ENCODE peak calls at places on chromosomes 7 and 10, in nine cellular contexts. Z is Right ventricle myocardium superior; B is activated CD8-positive, alpha-beta memory T cell treated with anti-CD3 and anti-CD28 coated beads for 48 hours; I is T-helper 2 cell; A is EL; W is stimulated activated CD8-positive, alpha-beta memory T cell treated with anti-CD3 and anti-CD28 coated beads, Interleukin-2, amount 100 ng/mL, for 1 hour; S is trophoblast cell; D is NCI-H1105; V is COR-L47. Q is an unnamed sample.

GRCh38 chr7:139328375-139328774 is 12.8 kb upstream of the FMC1 start:
- DNase-seq in A (peak; percentile 81), W (no peak), B (no peak), I (no peak), D (no peak), V (no peak), S (peak; percentile 75), Z (no peak), Q (no peak)

GRCh38 chr7:73952266-73952665 is 75.7 kb upstream of the ELN start:
- DNase-seq in W (no peak), S (no peak), Z (no peak), A (no peak), V (no peak), B (no peak), I (no peak), D (no peak), Q (no peak)

GRCh38 chr7:74093671-74094223 is 10.1 kb downstream of the LIMK1 start:
- DNase-seq in W (no peak), Z (no peak), I (no peak), V (peak; percentile 60), S (no peak), A (no peak), D (no peak), B (no peak), Q (no peak)

GRCh38 chr7:34751725-34752643 is 94.0 kb downstream of the NPSR1 start:
- DNase-seq in D (no peak), V (no peak), Z (no peak), I (no peak), W (no peak), B (no peak), A (no peak), S (no peak), Q (no peak)

GRCh38 chr10:126842836-126843235 is 62.4 kb upstream of the DOCK1 start:
- DNase-seq in D (no peak), V (no peak), S (no peak), A (no peak), B (no peak), Z (no peak), W (no peak), I (no peak), Q (no peak)

GRCh38 chr10:44044549-44044948 is 340.3 kb downstream of the CXCL12 start:
- DNase-seq in D (no peak), B (no peak), Z (no peak), S (peak; percentile 26), V (no peak), A (no peak), I (no peak), W (no peak), Q (no peak)

GRCh38 chr10:88377510-88377909 is 205.6 kb downstream of the RNLS start:
- DNase-seq in S (no peak), Z (no peak), W (no peak), A (no peak), V (no peak), I (no peak), B (no peak), D (no peak), Q (no peak)

GRCh38 chr7:80294321-80294720 is 159.7 kb downstream of the GNAI1 start:
- DNase-seq in D (no peak), Z (no peak), I (no peak), V (no peak), S (no peak), B (no peak), A (peak; percentile 45), W (no peak), Q (no peak)

GRCh38 chr7:93601363-93601762 is 26.8 kb upstream of the CALCR start:
- DNase-seq in B (no peak), D (peak; percentile 21), S (no peak), W (no peak), V (no peak), I (no peak), Z (no peak), A (peak; percentile 3), Q (no peak)

GRCh38 chr7:142455392-142455791 is 197.5 kb upstream of the PRSS58 start:
- DNase-seq in W (no peak), B (no peak), S (no peak), Z (no peak), A (no peak), D (no peak), I (no peak), V (no peak), Q (no peak)

GRCh38 chr10:34351161-34351560 is 463.9 kb downstream of the PARD3 start:
- DNase-seq in I (no peak), S (no peak), A (no peak), B (no peak), W (no peak), Z (no peak), D (no peak), V (no peak), Q (no peak)

GRCh38 chr7:31126976-31127375 is 74.9 kb downstream of the ADCYAP1R1 start:
- DNase-seq in I (no peak), Z (no peak), S (peak; percentile 18), V (peak; percentile 5), B (no peak), D (no peak), A (no peak), W (no peak), Q (no peak)

GRCh38 chr10:3131098-3131497 is 41.5 kb downstream of the PITRM1 start:
- DNase-seq in I (no peak), A (no peak), V (no peak), Z (no peak), S (peak; percentile 86), D (no peak), B (no peak), W (no peak), Q (no peak)

GRCh38 chr7:47416454-47417121 is 165.3 kb downstream of the TNS3 start:
- DNase-seq in W (no peak), Z (no peak), D (no peak), V (no peak), B (no peak), I (no peak), S (no peak), A (no peak), Q (peak; percentile 34)

GRCh38 chr10:114779803-114780609 is 41.6 kb upstream of the FHIP2A start:
- DNase-seq in I (no peak), W (no peak), D (no peak), B (no peak), V (no peak), S (no peak), A (peak; percentile 90), Z (no peak), Q (no peak)

GRCh38 chr7:146544748-146545147 is 428.1 kb downstream of the CNTNAP2 start:
- DNase-seq in S (no peak), D (no peak), A (no peak), W (no peak), B (no peak), V (no peak), Z (no peak), I (no peak), Q (no peak)

GRCh38 chr7:151008511-151009323 is 15.6 kb downstream of the ATG9B start:
- DNase-seq in V (no peak), A (no peak), Z (peak; percentile 85), D (no peak), B (peak; percentile 84), S (peak; percentile 79), I (peak; percentile 72), W (peak; percentile 65), Q (peak; percentile 56)

GRCh38 chr7:18708204-18708603 is 212.7 kb downstream of the HDAC9 start:
- DNase-seq in S (no peak), I (no peak), W (no peak), Z (no peak), D (no peak), B (no peak), A (no peak), V (no peak), Q (no peak)

GRCh38 chr10:35089641-35090161 is 440 bp downstream of the CUL2 start:
- DNase-seq in B (no peak), I (peak; percentile 9), D (no peak), Z (no peak), A (peak; percentile 21), W (no peak), S (peak; percentile 7), V (no peak), Q (peak; percentile 29)

GRCh38 chr10:9875353-9875752 is 1142.3 kb upstream of the CELF2 start:
- DNase-seq in D (no peak), V (no peak), B (no peak), A (no peak), S (no peak), W (no peak), I (no peak), Z (no peak), Q (no peak)

GRCh38 chr7:44259547-44260457 is 59.0 kb downstream of the YKT6 start:
- DNase-seq in W (no peak), I (no peak), A (peak; percentile 94), S (no peak), V (no peak), Z (peak; percentile 82), D (no peak), B (no peak), Q (no peak)

GRCh38 chr7:1533569-1534329 is 3.2 kb downstream of the MAFK start:
- DNase-seq in I (no peak), W (no peak), B (no peak), Z (peak; percentile 68), D (no peak), V (no peak), A (peak; percentile 92), S (peak; percentile 85), Q (no peak)

GRCh38 chr7:11236680-11237079 is 263.0 kb downstream of the PHF14 start:
- DNase-seq in D (peak; percentile 24), B (no peak), W (no peak), Z (no peak), S (no peak), V (no peak), A (no peak), I (no peak), Q (no peak)

GRCh38 chr10:79098596-79099015 is 29.8 kb downstream of the ZMIZ1 start:
- DNase-seq in S (no peak), V (no peak), W (no peak), B (no peak), D (no peak), A (peak; percentile 42), I (no peak), Z (no peak), Q (no peak)

GRCh38 chr10:122471531-122472177 is 10.3 kb downstream of the HTRA1 start:
- DNase-seq in D (no peak), B (no peak), I (no peak), S (no peak), Z (no peak), A (peak; percentile 36), V (no peak), W (no peak), Q (no peak)

GRCh38 chr10:77602231-77602912 is 35.2 kb downstream of the KCNMA1 start:
- DNase-seq in V (no peak), W (no peak), S (no peak), D (no peak), Z (no peak), B (no peak), I (no peak), A (peak; percentile 64), Q (no peak)

GRCh38 chr10:103812431-103812830 is 42.9 kb downstream of the SH3PXD2A start:
- DNase-seq in V (no peak), W (no peak), I (no peak), D (no peak), A (no peak), Z (no peak), B (no peak), S (no peak), Q (no peak)